ENCODE peak calls at places on chromosome 5, in four cellular contexts. D, W, R and L are unnamed samples. For H3K36me3, the result is how much of the 10 kb centered on the place peaks cover.

GRCh38 chr5:109146611-109147010 is 263.2 kb downstream of the PJA2 start:
- DNase-seq in R (no peak), D (no peak), W (no peak), L (no peak)

GRCh38 chr5:147791181-147791580 is 8.7 kb upstream of the JAKMIP2 start:
- DNase-seq in R (no peak), W (no peak), D (no peak), L (no peak)

GRCh38 chr5:99621772-99622681 is 693.2 kb upstream of the CHD1 start:
- DNase-seq in W (no peak), R (no peak), D (no peak), L (no peak)

GRCh38 chr5:144468542-144468941 is 297.9 kb downstream of the KCTD16 start:
- DNase-seq in D (no peak), R (no peak), W (no peak), L (no peak)

GRCh38 chr5:135488727-135489465 is 36.7 kb upstream of the TIFAB start:
- DNase-seq in R (no peak), W (peak), D (peak), L (no peak)

GRCh38 chr5:144313147-144313726 is 142.6 kb downstream of the KCTD16 start:
- DNase-seq in R (no peak), D (no peak), W (no peak), L (no peak)

GRCh38 chr5:17113174-17113941 is 104.1 kb upstream of the BASP1 start:
- DNase-seq in D (peak), W (no peak), R (no peak), L (no peak)

GRCh38 chr5:115415143-115415491 is 118.7 kb upstream of the CCDC112 start:
- DNase-seq in D (peak), R (no peak), W (peak), L (no peak)

GRCh38 chr5:17343675-17344074 is 126.2 kb downstream of the BASP1 start:
- DNase-seq in R (peak), D (peak), W (peak), L (no peak)

GRCh38 chr5:38404667-38405276 is 146.4 kb downstream of the EGFLAM start:
- DNase-seq in W (peak), R (no peak), D (no peak), L (no peak)

GRCh38 chr5:171562822-171563221 is 143.4 kb downstream of the FGF18 start:
- DNase-seq in D (no peak), W (no peak), R (no peak), L (no peak)

GRCh38 chr5:71658916-71659661 is 60.0 kb upstream of the CARTPT start:
- DNase-seq in D (peak), R (no peak), W (no peak), L (no peak)

GRCh38 chr5:144404021-144404420 is 233.3 kb downstream of the KCTD16 start:
- DNase-seq in R (no peak), W (no peak), D (no peak), L (no peak)

GRCh38 chr5:174056064-174056842 is 10.7 kb downstream of the NSG2 start:
- DNase-seq in R (no peak), D (no peak), W (no peak), L (no peak)

GRCh38 chr5:41856644-41857491 is 13.4 kb downstream of the OXCT1 start:
- DNase-seq in R (peak), W (peak), D (peak), L (no peak)

GRCh38 chr5:55308254-55308836 is 556 bp downstream of the MTREX start:
- DNase-seq in W (no peak), R (peak), D (peak), L (peak)

GRCh38 chr5:138724470-138725146 is 28.6 kb upstream of the CTNNA1 start:
- DNase-seq in R (peak), W (peak), D (peak), L (peak)

GRCh38 chr5:40754381-40755092 is 1.2 kb downstream of the TTC33 start:
- DNase-seq in W (no peak), D (peak), R (no peak), L (no peak)

GRCh38 chr5:176534640-176535039 is 2.6 kb downstream of the RNF44 start:
- DNase-seq in R (no peak), W (no peak), D (no peak), L (no peak)

GRCh38 chr5:60677831-60678664 is 21.9 kb downstream of the DEPDC1B start:
- DNase-seq in D (peak), W (peak), R (no peak), L (no peak)

GRCh38 chr5:177504086-177505056 is 5.3 kb downstream of the DOK3 start:
- DNase-seq in D (no peak), R (no peak), W (no peak), L (no peak)

GRCh38 chr5:10308844-10309243 is 1.1 kb upstream of the CMBL start:
- DNase-seq in W (no peak), R (no peak), D (no peak), L (no peak)

GRCh38 chr5:10306806-10307205 is 896 bp downstream of the CMBL start:
- DNase-seq in W (no peak), D (no peak), R (no peak), L (peak)

GRCh38 chr5:10311595-10312425 is 4.1 kb upstream of the CMBL start:
- DNase-seq in R (no peak), W (no peak), D (peak), L (no peak)

GRCh38 chr5:10307206-10308148 is at the start of gene CMBL:
- DNase-seq in W (peak), R (peak), D (peak), L (no peak)

GRCh38 chr5:10310073-10310779 is 2.5 kb upstream of the CMBL start:
- DNase-seq in D (no peak), W (no peak), R (peak), L (no peak)
- H3K4me3 ChIP-seq in D (no peak), W (no peak), R (no peak), L (no peak)

GRCh38 chr5:83498585-83498984 is 27.0 kb downstream of the VCAN start:
- DNase-seq in D (no peak), R (no peak), W (no peak), L (no peak)
- TF ChIP-seq CTCF in D (no peak), R (no peak), W (no peak), L (no peak)

GRCh38 chr5:150394912-150395689 is 17.6 kb downstream of the CD74 start:
- DNase-seq in W (no peak), D (no peak), R (no peak), L (no peak)
- H3K36me3 ChIP-seq in W (under half), D (under half), R (under half), L (half or more)

DNA sequence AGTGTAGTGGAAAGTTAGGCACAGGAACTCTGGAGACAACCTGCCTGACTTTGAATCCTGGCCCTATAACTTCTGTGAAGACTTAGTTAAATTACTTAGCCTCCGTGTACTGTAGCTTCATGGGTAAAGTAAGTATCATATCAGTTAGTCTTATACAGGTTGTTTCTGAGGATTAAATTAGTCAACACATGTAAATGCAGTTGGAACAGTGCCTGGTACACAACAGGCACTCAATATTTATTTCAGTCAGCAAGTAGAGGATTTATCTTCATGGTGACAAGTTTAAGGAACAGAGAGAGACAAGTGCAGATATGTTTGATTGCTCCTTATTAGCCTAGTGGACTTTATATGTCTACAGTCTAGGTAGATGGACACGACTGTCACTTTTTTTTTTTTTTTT is 2.7 kb downstream of the TSLP start:
- DNase-seq in W (no peak), D (no peak), R (no peak), L (no peak)
- H3K4me3 ChIP-seq in W (no peak), D (peak), R (peak), L (peak)

DNA sequence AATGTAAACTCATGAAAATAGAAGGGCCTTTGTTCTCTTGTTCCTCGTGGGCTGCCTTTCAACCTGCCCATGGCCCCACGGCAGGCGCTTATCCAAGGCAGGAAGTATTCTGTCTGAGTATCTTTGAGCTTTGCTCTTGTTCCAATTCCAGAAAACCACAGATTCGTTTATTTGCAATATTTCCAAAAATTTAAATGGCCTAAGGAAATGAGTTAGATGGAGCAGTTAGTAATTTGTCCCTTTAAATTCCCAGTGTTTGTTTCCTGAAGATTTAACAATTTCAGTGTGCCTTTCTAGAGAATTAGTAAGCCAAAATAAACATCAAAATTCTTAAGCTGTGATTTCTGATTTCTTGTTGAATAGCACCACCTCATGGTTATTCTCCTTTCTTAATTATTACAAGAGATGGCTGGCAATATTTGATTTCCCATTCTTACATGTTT is 299.4 kb upstream of the RASA1 start:
- DNase-seq in D (peak), R (no peak), W (no peak), L (no peak)
- TF ChIP-seq CTCF in D (peak), R (no peak), W (no peak), L (peak)

DNA sequence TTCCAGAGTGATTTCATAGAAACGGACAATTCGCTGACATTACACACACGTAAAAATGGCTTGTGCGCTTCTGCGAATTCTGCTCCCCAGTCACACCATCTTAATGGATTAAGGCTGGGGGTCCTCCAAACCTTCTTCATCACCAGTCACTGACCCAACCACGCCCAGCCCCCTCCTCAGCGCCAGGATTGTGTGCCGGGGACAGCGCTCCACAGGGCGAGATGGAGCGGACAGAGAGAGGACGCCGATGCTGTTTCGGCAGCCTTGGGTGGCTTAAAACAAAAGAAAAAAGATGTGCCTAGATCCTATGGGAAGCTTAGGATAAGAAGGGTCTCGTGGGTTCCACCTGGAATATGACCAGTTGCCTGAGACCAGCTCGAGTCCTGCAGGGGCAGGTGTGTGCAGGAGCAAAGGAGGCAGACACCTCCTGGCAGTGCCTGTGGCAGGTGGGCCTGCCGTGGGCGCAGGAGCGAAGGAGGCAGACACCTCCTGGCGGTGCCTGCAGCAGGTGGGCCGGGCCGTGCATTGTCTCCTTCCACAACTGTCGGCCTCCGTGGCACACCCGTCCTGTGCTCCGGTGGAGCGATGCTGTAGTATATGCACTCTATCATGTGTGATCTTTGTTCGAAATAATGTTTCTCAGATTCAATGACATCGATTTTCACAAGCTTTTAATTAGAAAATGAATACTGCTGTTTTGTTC is 20.9 kb downstream of the BRD9 start:
- DNase-seq in D (no peak), R (no peak), W (no peak), L (no peak)
- H3K36me3 ChIP-seq in D (under half), R (under half), W (under half), L (half or more)

GRCh38 chr5:158875272-158875679 is 224.4 kb downstream of the EBF1 start:
- DNase-seq in W (no peak), D (peak), R (no peak), L (no peak)
- H3K4me3 ChIP-seq in W (no peak), D (no peak), R (no peak), L (peak)

GRCh38 chr5:107230367-107230766 is 440.4 kb downstream of the EFNA5 start:
- DNase-seq in R (no peak), W (no peak), D (no peak), L (no peak)

GRCh38 chr5:107231191-107231590 is 439.5 kb downstream of the EFNA5 start:
- DNase-seq in D (no peak), W (no peak), R (no peak), L (no peak)

GRCh38 chr5:107232793-107233192 is 437.9 kb downstream of the EFNA5 start:
- DNase-seq in W (no peak), R (no peak), D (no peak), L (no peak)

GRCh38 chr5:107235167-107235566 is 435.6 kb downstream of the EFNA5 start:
- DNase-seq in D (no peak), R (no peak), W (no peak), L (no peak)
- TF ChIP-seq CTCF in D (no peak), R (no peak), W (no peak), L (no peak)

GRCh38 chr5:180332051-180332517 is 21.1 kb downstream of the GFPT2 start:
- DNase-seq in D (peak), W (no peak), R (no peak), L (no peak)
- H3K36me3 ChIP-seq in D (under half), W (under half), R (under half), L (under half)